ENCODE peak calls at places on chromosomes 13 and 19, in four cellular contexts. W is fibroblast of lung; C is CD8-positive, alpha-beta T cell; X is left lung. D is an unnamed sample. For H3K9me3 and H3K27me3, the result is how much of the 10 kb centered on the place peaks cover.

GRCh38 chr19:46571495-46571894 is 29.6 kb upstream of the CALM3 start:
- DNase-seq in C (no peak), X (no peak), W (no peak), D (peak)

GRCh38 chr19:53002479-53002878 is 11.2 kb upstream of the ERVV-1 start:
- DNase-seq in W (no peak), X (no peak), C (no peak), D (no peak)

GRCh38 chr13:29654807-29655547 is 59.5 kb upstream of the SLC7A1 start:
- DNase-seq in C (no peak), X (no peak), W (no peak), D (no peak)

GRCh38 chr13:39684531-39685137 is 29.2 kb downstream of the COG6 start:
- DNase-seq in C (no peak), X (no peak), W (peak), D (peak)

GRCh38 chr19:38949580-38950367 is 19.0 kb downstream of the MRPS12 start:
- DNase-seq in X (peak), W (peak), C (peak), D (peak)

GRCh38 chr13:100274942-100275506 is 186.1 kb downstream of the PCCA start:
- DNase-seq in C (no peak), W (peak), X (peak), D (no peak)

GRCh38 chr19:33248954-33249613 is 23.4 kb upstream of the SLC7A10 start:
- DNase-seq in X (peak), C (no peak), W (no peak), D (no peak)

GRCh38 chr13:35512271-35512920 is 35.9 kb upstream of the MAB21L1 start:
- DNase-seq in W (peak), C (no peak), X (no peak), D (no peak)

GRCh38 chr19:55212447-55212846 is 3.1 kb upstream of the PTPRH start:
- DNase-seq in C (no peak), X (no peak), W (no peak), D (peak)

GRCh38 chr13:51501096-51501495 is 48.3 kb upstream of the INTS6 start:
- DNase-seq in C (no peak), X (no peak), W (peak), D (no peak)

GRCh38 chr13:71368301-71368700 is 498.7 kb downstream of the DACH1 start:
- DNase-seq in C (no peak), W (no peak), X (no peak), D (no peak)

GRCh38 chr19:682678-683320 is 6.6 kb downstream of the FSTL3 start:
- DNase-seq in X (no peak), C (no peak), W (no peak), D (no peak)

GRCh38 chr13:97430296-97430695 is 3.7 kb upstream of the RAP2A start:
- DNase-seq in X (no peak), W (no peak), C (no peak), D (no peak)

GRCh38 chr19:47994209-47994802 is at the start of gene ELSPBP1:
- DNase-seq in C (no peak), X (no peak), W (no peak), D (no peak)

GRCh38 chr19:50793558-50794065 is 3.4 kb downstream of the ACP4 start:
- DNase-seq in W (no peak), C (no peak), X (no peak), D (no peak)

GRCh38 chr19:1130801-1131717 is 27.3 kb downstream of the GPX4 start:
- DNase-seq in W (no peak), X (no peak), C (peak), D (no peak)

GRCh38 chr19:46493236-46494114 is 2.2 kb downstream of the PNMA8B start:
- DNase-seq in X (peak), W (no peak), C (peak), D (no peak)

GRCh38 chr19:4803736-4804695 is 12.5 kb downstream of the FEM1A start:
- DNase-seq in X (peak), C (peak), W (peak), D (peak)

GRCh38 chr19:41703602-41704293 is 4.7 kb upstream of the CEACAM5 start:
- DNase-seq in X (no peak), C (no peak), W (no peak), D (no peak)

GRCh38 chr19:5762608-5763217 is 21.8 kb downstream of the PRR22 start:
- DNase-seq in X (no peak), C (no peak), W (no peak), D (no peak)

GRCh38 chr13:61144834-61145593 is 270.6 kb downstream of the PCDH20 start:
- DNase-seq in X (peak), C (no peak), W (no peak), D (no peak)

GRCh38 chr19:54420383-54421168 is 5.3 kb downstream of the TTYH1 start:
- DNase-seq in C (no peak), W (no peak), X (no peak), D (peak)

GRCh38 chr19:27765912-27766725 is 1446.8 kb downstream of the UQCRFS1 start:
- DNase-seq in X (no peak), W (no peak), C (no peak), D (no peak)
- H3K9me3 ChIP-seq in X (under half), W (under half), C (under half), D (under half)

GRCh38 chr19:3665681-3666544 is 34.4 kb downstream of the PIP5K1C start:
- DNase-seq in W (no peak), C (peak), X (peak), D (peak)
- H3K4me3 ChIP-seq in W (no peak), C (no peak), X (no peak), D (no peak)

GRCh38 chr13:112056739-112057433 is 10.1 kb upstream of the SOX1 start:
- DNase-seq in W (no peak), C (no peak), X (no peak), D (no peak)
- H3K27me3 ChIP-seq in W (under half), C (under half), X (half or more), D (half or more)

DNA sequence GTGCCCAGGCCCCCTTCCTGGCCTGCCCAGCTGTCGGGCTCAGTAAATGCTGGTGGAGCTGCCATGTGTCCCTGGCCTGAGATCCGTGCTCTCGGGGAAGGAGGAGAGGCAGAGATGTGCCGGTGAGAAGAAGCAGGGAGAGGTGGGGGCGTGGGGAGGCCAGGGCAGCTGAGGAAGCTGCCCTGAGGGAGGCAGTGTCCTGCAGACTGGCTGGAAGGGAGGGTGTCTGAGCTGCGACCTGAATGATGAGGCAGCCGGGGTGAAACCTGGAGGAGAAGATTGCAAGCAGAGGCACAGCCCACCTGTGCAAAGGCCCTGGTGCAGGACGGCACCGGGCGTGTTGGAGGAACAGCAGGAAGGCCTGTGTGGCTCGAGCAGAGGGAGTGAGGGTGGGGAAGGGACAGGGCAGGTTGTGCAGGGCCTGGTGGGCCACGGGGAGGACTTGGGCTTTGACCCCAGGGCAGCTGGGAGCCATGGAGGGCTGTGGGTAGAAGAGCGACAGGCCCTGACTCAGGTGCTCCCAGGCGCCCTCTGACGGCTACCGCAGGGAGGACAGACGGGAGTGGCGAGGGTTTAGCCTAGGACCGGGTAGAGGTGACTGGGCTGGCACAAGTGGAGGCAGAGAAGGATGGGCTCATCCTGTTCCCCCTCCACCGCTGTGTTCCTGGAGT is 14.0 kb upstream of the CELF5 start:
- DNase-seq in C (peak), X (peak), W (peak), D (peak)
- H3K9me3 ChIP-seq in C (under half), X (under half), W (under half), D (under half)

GRCh38 chr19:17686592-17687042 is 1.5 kb downstream of the UNC13A start:
- DNase-seq in X (no peak), C (no peak), W (no peak), D (no peak)

GRCh38 chr19:17684256-17684655 is 3.9 kb downstream of the UNC13A start:
- DNase-seq in C (no peak), W (no peak), X (no peak), D (no peak)

GRCh38 chr19:17687141-17687856 is 855 bp downstream of the UNC13A start:
- DNase-seq in X (no peak), C (no peak), W (no peak), D (no peak)

GRCh38 chr19:17685451-17686026 is 2.6 kb downstream of the UNC13A start:
- DNase-seq in W (no peak), C (no peak), X (no peak), D (no peak)

DNA sequence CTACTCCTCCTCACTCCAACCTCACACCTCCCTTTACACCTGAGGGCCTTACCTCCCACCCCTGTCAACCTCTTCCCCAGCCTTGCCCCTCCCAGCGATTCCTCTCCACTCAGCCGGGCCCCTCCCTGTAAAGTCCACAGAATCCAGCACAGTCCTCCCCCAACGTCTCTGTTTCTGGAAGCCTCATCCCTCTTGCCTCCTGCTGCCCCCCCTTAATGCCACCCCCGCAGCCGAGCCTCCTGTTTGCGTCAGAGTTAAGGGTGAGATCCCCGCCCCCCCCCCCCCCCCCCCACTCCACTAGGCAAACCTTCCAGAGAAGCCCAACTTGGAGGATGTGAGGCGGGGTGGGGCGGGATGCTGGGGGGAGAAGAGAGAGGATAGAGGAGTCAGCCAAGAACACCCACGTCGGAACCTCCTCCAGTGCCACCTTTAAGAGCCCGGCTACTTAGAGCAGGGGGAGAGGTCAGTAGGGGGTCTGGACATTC is 2.1 kb downstream of the UNC13A start:
- DNase-seq in W (no peak), C (no peak), X (no peak), D (no peak)
- H3K4me3 ChIP-seq in W (no peak), C (no peak), X (no peak), D (no peak)

GRCh38 chr13:74774252-74774651 is 640.0 kb upstream of the KLF12 start:
- DNase-seq in W (peak), C (no peak), X (no peak), D (peak)

GRCh38 chr13:74773263-74773662 is 639.1 kb upstream of the KLF12 start:
- DNase-seq in X (no peak), C (no peak), W (no peak), D (no peak)

GRCh38 chr13:74778946-74779345 is 644.7 kb upstream of the KLF12 start:
- DNase-seq in X (no peak), C (no peak), W (peak), D (no peak)

DNA sequence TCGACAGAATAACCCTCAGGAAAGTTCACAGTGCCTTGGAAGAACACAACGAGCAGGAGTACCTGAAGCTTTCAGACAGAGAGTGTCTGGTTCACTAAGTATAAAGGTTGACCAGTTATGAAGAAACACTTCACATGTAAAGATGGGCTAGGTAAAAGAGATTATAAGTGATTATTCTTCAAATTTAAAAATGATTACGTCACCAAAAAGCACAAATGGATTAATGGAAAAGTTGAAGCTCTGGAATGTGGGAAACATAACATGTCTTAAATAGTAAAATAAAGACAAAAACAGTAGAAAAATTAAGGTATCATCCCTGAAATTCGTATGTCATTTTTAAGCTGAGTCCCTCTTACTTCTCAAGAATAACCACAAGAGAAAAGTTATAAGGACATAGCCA is 643.9 kb upstream of the KLF12 start:
- DNase-seq in W (no peak), X (no peak), C (no peak), D (no peak)
- H3K27me3 ChIP-seq in W (under half), X (under half), C (under half), D (under half)

GRCh38 chr13:113803409-113804016 is 44.5 kb downstream of the TMEM255B start:
- DNase-seq in X (peak), C (no peak), W (no peak), D (no peak)

GRCh38 chr13:113802090-113802531 is 43.1 kb downstream of the TMEM255B start:
- DNase-seq in W (peak), X (peak), C (no peak), D (peak)

GRCh38 chr13:113801289-113801961 is 42.4 kb downstream of the TMEM255B start:
- DNase-seq in X (peak), W (no peak), C (no peak), D (no peak)

GRCh38 chr13:113804017-113804702 is 45.1 kb downstream of the TMEM255B start:
- DNase-seq in X (peak), W (no peak), C (no peak), D (no peak)

DNA sequence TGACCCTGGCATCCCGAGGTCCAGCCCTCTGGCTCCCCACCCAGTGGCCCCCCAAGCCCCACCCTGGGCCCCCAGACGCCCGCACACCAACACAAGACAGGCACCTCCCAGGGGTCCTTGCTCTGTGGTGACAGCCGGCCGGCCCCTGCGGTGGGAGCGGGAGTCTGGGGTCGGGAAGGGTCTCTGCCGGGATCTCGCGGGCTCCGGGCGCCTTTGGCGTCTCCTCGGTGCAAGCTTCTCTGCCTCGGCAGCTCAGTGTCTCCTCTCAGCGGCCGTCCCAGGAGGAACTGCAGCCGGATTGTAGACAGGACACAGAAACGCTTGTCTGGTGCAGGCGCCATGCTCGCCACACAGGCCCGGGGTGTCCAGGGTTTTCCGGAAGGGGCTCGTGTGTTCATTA is 43.7 kb downstream of the TMEM255B start:
- DNase-seq in C (no peak), W (no peak), X (peak), D (no peak)
- H3K9me3 ChIP-seq in C (under half), W (under half), X (under half), D (under half)

DNA sequence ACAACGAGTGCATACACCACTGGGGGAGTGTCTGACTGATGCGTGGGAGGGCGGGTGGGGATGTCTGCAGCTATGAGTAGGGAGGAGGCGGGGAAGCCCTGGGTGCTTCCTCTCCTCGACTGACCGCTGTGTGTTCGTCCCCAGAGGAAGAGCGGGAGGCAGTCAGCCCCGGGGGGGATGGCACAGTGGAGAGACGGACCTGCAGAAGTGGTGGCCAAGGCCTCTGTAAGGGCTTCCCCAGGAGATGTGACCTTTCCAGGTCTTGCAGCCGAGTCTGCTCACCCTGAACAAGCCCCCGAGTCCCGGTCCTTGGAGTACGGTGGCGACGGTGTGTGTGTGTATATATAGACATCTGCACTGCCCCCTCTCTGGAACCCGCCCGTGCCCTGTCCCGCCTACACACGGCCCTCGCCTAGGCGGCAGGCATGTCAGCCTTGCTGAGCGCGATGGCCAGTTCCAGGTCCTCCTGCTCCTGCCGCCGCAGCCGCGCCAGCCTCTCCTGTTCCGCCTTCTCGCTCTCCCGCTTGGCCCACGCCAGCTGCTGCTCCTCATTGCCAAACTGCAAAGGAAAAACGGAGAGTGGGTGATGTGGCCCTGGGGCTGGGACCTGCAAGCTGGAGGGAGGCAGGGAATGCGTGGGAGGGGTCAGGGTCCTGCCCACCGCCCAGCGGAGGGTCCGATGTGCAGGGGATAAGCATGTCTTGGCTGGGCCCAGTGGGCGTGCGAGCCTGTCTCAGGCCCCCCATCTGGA is 30.8 kb downstream of the KLF2 start:
- DNase-seq in X (no peak), C (no peak), W (no peak), D (no peak)
- H3K4me3 ChIP-seq in X (no peak), C (no peak), W (no peak), D (no peak)

DNA sequence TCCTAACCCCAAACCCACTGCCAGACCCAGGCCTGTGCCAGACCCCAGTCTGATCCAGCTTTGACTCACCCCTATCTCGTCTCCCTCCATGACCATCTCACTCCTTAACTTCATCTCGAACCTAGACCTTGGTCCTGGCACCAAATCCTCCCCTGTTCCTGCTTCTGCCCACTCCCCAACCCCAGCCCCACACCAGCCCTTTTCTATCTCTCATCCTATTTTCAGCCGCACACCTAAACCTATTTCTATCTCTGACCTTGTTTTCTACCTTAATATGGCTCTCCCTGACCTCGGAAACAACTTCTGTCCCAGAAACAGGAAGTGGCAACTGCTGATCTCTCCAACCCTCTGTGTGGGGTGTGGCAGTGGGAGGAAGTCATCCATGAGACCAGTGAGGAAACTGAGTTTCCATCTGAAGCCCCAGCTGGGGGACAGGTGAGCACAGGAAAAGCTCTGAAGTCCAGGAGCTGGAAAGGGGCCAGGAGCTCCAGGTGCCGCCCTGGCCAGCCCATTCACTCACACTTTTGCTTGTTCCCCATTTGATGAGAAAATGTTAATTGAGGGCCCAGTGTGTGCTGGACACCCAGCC is 13.7 kb downstream of the PTH2 start:
- DNase-seq in W (no peak), C (no peak), X (no peak), D (no peak)
- H3K27me3 ChIP-seq in W (under half), C (under half), X (under half), D (under half)